ENCODE peak calls at places on chromosomes 3 and 15, in five cellular contexts. J is A549, M is esophagus squamous epithelium, B is body of pancreas, Y is K562. A is an unnamed sample.

GRCh38 chr15:98231696-98232440 is 271.4 kb downstream of the ARRDC4 start:
- DNase-seq in M (no peak), Y (no peak), J (no peak), B (no peak), A (no peak)

GRCh38 chr3:41236198-41236597 is 36.9 kb downstream of the CTNNB1 start:
- DNase-seq in J (no peak), M (no peak), B (no peak), Y (no peak), A (no peak)

GRCh38 chr3:160808838-160809237 is 52.8 kb downstream of the PPM1L start:
- DNase-seq in Y (no peak), B (peak; percentile 50), M (no peak), J (no peak), A (peak; percentile 74)

GRCh38 chr3:184539801-184540440 is 21.7 kb upstream of the EPHB3 start:
- DNase-seq in M (no peak), B (no peak), Y (no peak), J (no peak), A (peak; percentile 8)

GRCh38 chr15:92638291-92638708 is 17.3 kb downstream of the FAM174B start:
- DNase-seq in B (peak; percentile 88), Y (no peak), M (no peak), J (no peak), A (no peak)

GRCh38 chr15:83380682-83381081 is 66.5 kb upstream of the SH3GL3 start:
- DNase-seq in B (peak; percentile 47), J (peak; percentile 72), M (no peak), Y (peak; percentile 60), A (peak; percentile 20)

GRCh38 chr15:61364871-61365270 is 135.8 kb upstream of the RORA start:
- DNase-seq in B (no peak), Y (no peak), J (no peak), M (no peak), A (no peak)

GRCh38 chr15:41557673-41558399 is 1.2 kb upstream of the TYRO3 start:
- DNase-seq in J (peak; percentile 57), Y (peak; percentile 82), B (peak; percentile 73), M (no peak), A (peak; percentile 84)

GRCh38 chr15:78242128-78242527 is 7.8 kb upstream of the ACSBG1 start:
- DNase-seq in M (no peak), Y (peak; percentile 61), B (no peak), J (peak; percentile 41), A (no peak)

GRCh38 chr15:101642361-101642760 is 9.8 kb downstream of the TM2D3 start:
- DNase-seq in Y (no peak), J (peak; percentile 31), M (no peak), B (no peak), A (no peak)

GRCh38 chr15:65470866-65471265 is 46.6 kb downstream of the DPP8 start:
- DNase-seq in B (no peak), M (no peak), J (no peak), Y (no peak), A (no peak)

GRCh38 chr3:52406791-52407510 is 38.0 kb downstream of the SEMA3G start:
- DNase-seq in B (no peak), Y (no peak), J (no peak), M (no peak), A (no peak)

GRCh38 chr15:65413051-65413759 is 9.5 kb downstream of the IGDCC4 start:
- DNase-seq in Y (no peak), B (no peak), J (no peak), M (no peak), A (peak; percentile 37)

GRCh38 chr3:139473155-139473771 is 3.1 kb downstream of the RBP2 start:
- DNase-seq in Y (no peak), M (no peak), J (peak; percentile 11), B (no peak), A (no peak)

GRCh38 chr3:197611255-197611654 is 55.5 kb upstream of the BDH1 start:
- DNase-seq in Y (no peak), M (no peak), J (no peak), B (no peak), A (no peak)
- TF ChIP-seq CTCF in Y (no peak), M (no peak), J (no peak), B (no peak), A (no peak)

GRCh38 chr15:66948294-66948693 is 117.1 kb upstream of the SMAD3 start:
- DNase-seq in J (peak; percentile 65), M (no peak), Y (no peak), B (no peak), A (no peak)

GRCh38 chr15:66947471-66947870 is 117.9 kb upstream of the SMAD3 start:
- DNase-seq in Y (no peak), B (no peak), M (no peak), J (no peak), A (no peak)

GRCh38 chr15:66951531-66951930 is 113.9 kb upstream of the SMAD3 start:
- DNase-seq in M (no peak), J (no peak), Y (no peak), B (no peak), A (no peak)

GRCh38 chr15:66951976-66952375 is 113.4 kb upstream of the SMAD3 start:
- DNase-seq in J (peak; percentile 0), M (no peak), Y (no peak), B (no peak), A (no peak)

GRCh38 chr15:66950114-66950513 is 115.3 kb upstream of the SMAD3 start:
- DNase-seq in B (no peak), Y (no peak), M (no peak), J (no peak), A (no peak)
- TF ChIP-seq POLR2A in B (no peak), Y (no peak), M (no peak), J (no peak), A (no peak)

GRCh38 chr3:26100176-26100575 is 310.3 kb downstream of the OXSM start:
- DNase-seq in J (no peak), Y (no peak), M (no peak), B (no peak), A (no peak)

GRCh38 chr3:26102376-26103110 is 312.7 kb downstream of the OXSM start:
- DNase-seq in Y (no peak), M (no peak), J (no peak), B (no peak), A (no peak)

GRCh38 chr3:26106119-26106690 is 316.3 kb downstream of the OXSM start:
- DNase-seq in B (no peak), M (no peak), Y (no peak), J (no peak), A (no peak)

GRCh38 chr3:26108846-26109489 is 319.1 kb downstream of the OXSM start:
- DNase-seq in B (no peak), Y (no peak), J (no peak), M (no peak), A (no peak)

GRCh38 chr3:26104856-26105255 is 315.0 kb downstream of the OXSM start:
- DNase-seq in Y (no peak), B (no peak), M (no peak), J (no peak), A (no peak)
- H3K27ac ChIP-seq in Y (no peak overlapping the region), B (no peak overlapping the region), M (no peak overlapping the region), J (no peak overlapping the region), A (no peak overlapping the region)

GRCh38 chr3:31724681-31725080 is 192.0 kb downstream of the STT3B start:
- DNase-seq in J (peak; percentile 49), Y (peak; percentile 25), B (no peak), M (no peak), A (no peak)
- TF ChIP-seq CTCF in J (no peak), Y (peak; percentile 30), B (no peak), M (no peak), A (no peak)

A was measured in adrenal gland.